ENCODE peak calls at places on chromosomes 13 and 19, in four cellular contexts. S, C, I and R are unnamed samples. For H3K9me3 and H3K4me1, the result is how much of the 10 kb centered on the place peaks cover.

GRCh38 chr19:46015961-46016425 is 6.9 kb downstream of the PGLYRP1 start:
- DNase-seq in S (peak), C (no peak), I (no peak), R (peak)

GRCh38 chr19:18292810-18293641 is 11.6 kb upstream of the JUND start:
- DNase-seq in S (peak), C (peak), I (no peak), R (no peak)

GRCh38 chr13:114025432-114026127 is 51.7 kb upstream of the C13orf46 start:
- DNase-seq in S (peak), C (no peak), I (no peak), R (no peak)

GRCh38 chr19:12939292-12939606 is 840 bp downstream of the CALR start:
- DNase-seq in S (no peak), C (no peak), I (no peak), R (no peak)

GRCh38 chr19:16609511-16609910 is 18.5 kb downstream of the MED26 start:
- DNase-seq in S (no peak), C (no peak), I (no peak), R (no peak)

GRCh38 chr19:12788682-12789097 is 2.6 kb upstream of the JUNB start:
- DNase-seq in S (peak), C (peak), I (no peak), R (peak)

GRCh38 chr13:95644611-95645052 is at the start of gene DZIP1:
- DNase-seq in S (peak), C (peak), I (peak), R (no peak)

GRCh38 chr19:22831211-22831610 is 880 bp upstream of the ZNF723 start:
- DNase-seq in S (no peak), C (no peak), I (no peak), R (no peak)

GRCh38 chr13:109152941-109153340 is 523.5 kb downstream of the MYO16 start:
- DNase-seq in S (no peak), C (no peak), I (no peak), R (no peak)

GRCh38 chr13:35963982-35964665 is 167.1 kb downstream of the DCLK1 start:
- DNase-seq in S (no peak), C (no peak), I (no peak), R (no peak)

GRCh38 chr19:29683009-29683408 is 17.7 kb downstream of the PLEKHF1 start:
- DNase-seq in S (no peak), C (no peak), I (no peak), R (no peak)

GRCh38 chr19:54532528-54532927 is 29.9 kb downstream of the LAIR2 start:
- DNase-seq in S (no peak), C (no peak), I (no peak), R (no peak)

GRCh38 chr13:20337894-20338551 is 105.9 kb upstream of the GJB6 start:
- DNase-seq in S (no peak), C (no peak), I (no peak), R (no peak)

GRCh38 chr19:13574933-13575332 is 68.7 kb upstream of the CACNA1A start:
- DNase-seq in S (no peak), C (no peak), I (no peak), R (no peak)

GRCh38 chr13:27634791-27635190 is 13.1 kb downstream of the POLR1D start:
- DNase-seq in S (no peak), C (no peak), I (no peak), R (no peak)

GRCh38 chr13:112777637-112778406 is 88.0 kb downstream of the ATP11A start:
- DNase-seq in S (no peak), C (no peak), I (no peak), R (no peak)

GRCh38 chr13:31908696-31909386 is 122.7 kb upstream of the FRY start:
- DNase-seq in S (no peak), C (no peak), I (no peak), R (no peak)

GRCh38 chr19:9528757-9529336 is 9.6 kb downstream of the ZNF426 start:
- DNase-seq in S (no peak), C (no peak), I (no peak), R (no peak)

GRCh38 chr13:87677334-87678234 is 6.4 kb downstream of the SLITRK5 start:
- DNase-seq in S (peak), C (no peak), I (no peak), R (no peak)

DNA sequence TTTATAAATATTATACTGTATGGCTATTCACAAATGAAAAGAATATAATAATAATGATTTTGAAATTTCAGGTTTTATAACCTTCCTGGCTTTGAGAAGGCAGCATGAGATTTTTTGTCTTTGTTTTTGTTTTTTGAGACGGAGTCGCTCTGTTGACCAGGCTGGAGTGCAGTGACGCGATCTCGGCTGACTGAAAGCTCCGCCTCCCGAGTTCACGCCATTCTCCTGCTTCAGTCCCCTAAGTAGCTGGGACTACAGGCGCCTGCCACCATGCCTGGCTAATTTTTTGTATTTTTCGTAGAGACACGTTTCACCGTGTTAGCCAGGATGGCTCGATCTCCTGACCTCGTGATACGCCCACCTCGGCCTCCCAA is 64.1 kb downstream of the ZNF429 start:
- DNase-seq in S (peak), C (no peak), I (no peak), R (peak)
- H3K9me3 ChIP-seq in S (under half), C (under half), I (under half), R (under half)

DNA sequence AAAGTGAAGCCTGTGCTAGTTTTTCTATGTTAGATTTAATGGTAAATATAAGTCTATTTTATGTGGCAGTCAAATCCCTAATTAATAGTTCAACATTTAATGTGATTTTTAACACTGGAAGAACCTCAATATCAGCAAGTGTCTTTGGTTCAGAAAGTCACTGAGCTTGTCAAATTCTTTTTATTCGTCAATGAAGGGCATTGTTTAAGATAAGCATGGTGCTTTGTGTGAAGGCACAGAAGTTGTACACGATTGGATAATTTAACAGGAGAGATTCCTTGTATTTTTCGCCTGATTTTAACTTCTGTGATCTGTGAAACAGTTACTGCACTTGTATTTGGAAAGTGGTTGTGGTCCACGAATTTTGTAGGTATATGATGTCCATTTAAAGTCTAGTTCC is 30.2 kb upstream of the RB1 start:
- DNase-seq in S (no peak), C (no peak), I (no peak), R (no peak)
- H3K4me1 ChIP-seq in S (under half), C (under half), I (under half), R (under half)

GRCh38 chr13:41465215-41465907 is 8.0 kb downstream of the RGCC start:
- DNase-seq in S (peak), C (peak), I (no peak), R (peak)
- H3K9me3 ChIP-seq in S (under half), C (under half), I (under half), R (under half)

GRCh38 chr19:39158646-39159260 is 33.2 kb downstream of the PAK4 start:
- DNase-seq in S (peak), C (no peak), I (no peak), R (no peak)
- H3K4me1 ChIP-seq in S (half or more), C (under half), I (half or more), R (under half)